ENCODE peak calls at places on chromosomes 11 and 22, in eight cellular contexts. T, I, Z, F, Y, S, D and E are unnamed samples.

GRCh38 chr22:19757140-19757984 is 3.2 kb upstream of the TBX1 start:
- DNase-seq in I (no peak), D (no peak), S (no peak), T (no peak), F (no peak), Y (no peak), Z (no peak), E (no peak)

GRCh38 chr11:119172513-119172912 is 4.0 kb downstream of the NLRX1 start:
- DNase-seq in D (no peak), Z (no peak), T (no peak), F (no peak), Y (no peak), S (no peak), I (no peak), E (no peak)

GRCh38 chr11:122754553-122755322 is 83.6 kb upstream of the CRTAM start:
- DNase-seq in Z (no peak), T (no peak), Y (no peak), F (no peak), S (no peak), I (peak; percentile 49), D (no peak), E (peak; percentile 35)

GRCh38 chr11:74949748-74950127 is 672 bp downstream of the SPCS2 start:
- DNase-seq in I (no peak), F (no peak), Z (no peak), Y (no peak), D (peak; percentile 14), S (peak; percentile 44), T (no peak), E (no peak)

GRCh38 chr11:1012740-1013627 is 23.5 kb downstream of the MUC6 start:
- DNase-seq in T (no peak), I (no peak), Z (no peak), D (no peak), Y (no peak), S (no peak), F (no peak), E (no peak)

GRCh38 chr11:68381716-68382115 is 69.3 kb downstream of the LRP5 start:
- DNase-seq in Z (no peak), D (no peak), I (no peak), Y (no peak), S (no peak), F (no peak), T (no peak), E (no peak)

GRCh38 chr11:3942160-3942955 is 86.9 kb downstream of the STIM1 start:
- DNase-seq in I (no peak), T (no peak), Y (no peak), F (no peak), S (no peak), Z (no peak), D (no peak), E (no peak)

GRCh38 chr11:122093731-122094130 is 22.3 kb downstream of the BLID start:
- DNase-seq in F (peak; percentile 50), Z (no peak), D (peak; percentile 87), Y (no peak), T (no peak), I (peak; percentile 38), S (peak; percentile 86), E (peak; percentile 62)

GRCh38 chr11:69144719-69145365 is 10.9 kb upstream of the SMIM38 start:
- DNase-seq in I (peak; percentile 35), Z (no peak), Y (no peak), S (peak; percentile 60), D (peak; percentile 5), F (peak; percentile 49), T (no peak), E (no peak)

GRCh38 chr11:122690801-122691649 is 35.5 kb downstream of the UBASH3B start:
- DNase-seq in T (peak; percentile 28), S (peak; percentile 18), D (peak; percentile 62), I (peak; percentile 76), Y (peak; percentile 33), F (no peak), Z (no peak), E (peak; percentile 73)

GRCh38 chr11:48170176-48170839 is 46.3 kb upstream of the OR4B1 start:
- DNase-seq in T (no peak), I (peak; percentile 59), D (peak; percentile 62), S (peak; percentile 47), F (no peak), Y (no peak), Z (no peak), E (no peak)

DNA sequence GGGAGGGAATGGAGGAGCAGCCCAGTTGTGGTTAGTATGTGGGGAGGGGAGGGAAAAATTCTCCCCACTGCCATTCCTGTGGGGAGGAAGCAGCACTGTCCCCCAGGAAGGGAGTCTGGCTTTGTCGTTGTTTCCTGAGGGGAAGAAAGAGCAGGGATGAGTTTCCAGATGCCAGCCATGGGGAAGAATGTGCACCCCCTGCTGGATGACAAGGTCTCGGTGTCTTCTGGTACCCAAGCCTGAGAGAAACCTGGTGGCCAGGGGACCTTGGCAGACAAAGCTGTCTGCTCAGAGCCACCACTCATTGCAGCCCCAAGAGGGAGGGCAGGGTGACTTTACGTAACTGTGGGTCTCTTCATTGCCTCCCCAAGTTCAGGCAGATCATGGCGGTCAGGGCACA is 81.3 kb upstream of the CD82 start:
- DNase-seq in I (peak; percentile 13), S (no peak), Y (no peak), Z (peak; percentile 34), T (no peak), D (peak; percentile 18), F (peak; percentile 17), E (peak; percentile 30)
- TF ChIP-seq CTCF in I (peak; percentile 43), S (peak; percentile 11), Y (peak; percentile 56), Z (peak; percentile 37), T (peak; percentile 38), D (peak; percentile 39), F (peak; percentile 22), E (peak; percentile 40)

DNA sequence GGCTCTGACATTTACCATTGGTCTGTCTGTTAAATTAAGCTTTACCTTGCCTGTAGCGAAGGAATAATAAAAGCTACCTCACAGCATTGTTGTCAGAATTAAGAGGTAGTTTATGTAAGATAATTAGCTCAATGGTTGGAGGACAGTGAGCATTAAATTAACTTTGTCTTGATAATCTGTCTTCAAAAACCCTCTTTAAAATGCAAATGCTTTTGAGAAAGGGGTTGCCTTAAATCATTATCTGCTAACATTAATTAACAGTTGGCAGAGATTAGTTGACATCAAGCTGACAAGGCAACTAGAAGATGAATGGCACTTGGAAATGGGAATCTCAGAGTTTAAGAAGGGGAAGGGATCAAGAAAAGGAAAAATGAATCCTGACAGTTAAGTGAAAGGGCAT is 761.1 kb upstream of the ARHGAP42 start:
- DNase-seq in Y (no peak), T (peak; percentile 25), Z (no peak), D (no peak), S (no peak), I (no peak), F (no peak), E (no peak)
- H3K4me3 ChIP-seq in Y (no peak overlapping the region), T (no peak overlapping the region), Z (no peak overlapping the region), D (no peak overlapping the region), S (no peak overlapping the region), I (no peak overlapping the region), F (no peak overlapping the region), E (no peak overlapping the region)

DNA sequence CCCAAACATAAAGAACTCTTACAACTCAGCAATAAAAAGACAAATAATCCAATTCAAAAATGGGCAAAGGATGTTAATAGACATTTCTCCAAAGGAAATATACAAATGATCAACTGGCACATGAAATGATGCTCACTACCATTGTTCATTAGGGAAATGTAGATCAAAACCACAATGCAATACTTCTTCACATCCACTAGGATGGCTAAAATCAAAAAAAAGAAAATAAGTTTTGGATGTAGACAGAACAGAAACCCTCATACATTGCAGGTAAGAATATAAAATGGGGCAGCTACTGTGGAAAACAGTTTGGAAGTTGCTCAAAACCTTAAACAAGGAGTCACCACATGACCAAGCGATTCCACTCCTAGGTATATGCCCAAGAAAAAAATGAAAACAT is 16.3 kb downstream of the SIK3 start:
- DNase-seq in Y (no peak), Z (no peak), D (no peak), S (no peak), F (no peak), I (no peak), T (peak; percentile 17), E (no peak)
- TF ChIP-seq CTCF in Y (no peak), Z (no peak), D (peak; percentile 1), S (no peak), F (no peak), I (no peak), T (peak; percentile 30), E (no peak)

GRCh38 chr11:46330887-46331652 is 16.2 kb upstream of the DGKZ start:
- DNase-seq in T (no peak), S (no peak), Z (no peak), D (no peak), F (no peak), Y (no peak), I (peak; percentile 28), E (no peak)

GRCh38 chr11:46333129-46333947 is 13.9 kb upstream of the DGKZ start:
- DNase-seq in D (no peak), T (no peak), Y (no peak), S (no peak), Z (no peak), I (no peak), F (no peak), E (no peak)

GRCh38 chr11:46332568-46333128 is 14.6 kb upstream of the DGKZ start:
- DNase-seq in D (no peak), Z (no peak), F (no peak), S (no peak), T (no peak), Y (no peak), I (no peak), E (no peak)

GRCh38 chr11:46331653-46331984 is 15.6 kb upstream of the DGKZ start:
- DNase-seq in D (no peak), Z (no peak), T (no peak), F (no peak), Y (no peak), S (no peak), I (no peak), E (no peak)

DNA sequence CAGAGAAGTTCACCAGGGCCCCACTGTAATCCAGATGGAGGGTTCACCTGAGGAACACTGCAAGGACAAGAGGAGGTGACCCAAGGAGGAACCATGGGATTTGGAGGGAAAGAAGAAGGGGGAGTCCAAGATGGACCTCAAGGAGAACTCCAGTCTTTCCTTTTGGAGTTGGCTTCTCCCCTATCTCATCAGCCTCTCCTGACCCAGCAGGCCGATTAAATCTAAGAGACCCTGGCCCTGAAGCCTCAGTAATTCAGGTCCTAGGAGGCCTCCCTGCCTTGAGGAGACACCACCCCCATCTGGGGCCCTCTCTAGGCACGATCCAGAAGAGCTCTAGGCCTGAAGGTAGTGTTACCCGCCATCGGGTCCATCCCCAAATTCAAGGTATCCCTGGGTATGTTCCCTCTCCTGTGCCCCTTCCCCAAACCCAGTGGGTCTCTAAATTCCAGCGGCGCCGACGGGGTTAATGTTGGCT is 15.1 kb upstream of the DGKZ start:
- DNase-seq in S (no peak), F (no peak), T (no peak), Y (no peak), I (no peak), D (no peak), Z (no peak), E (no peak)
- H3K4me3 ChIP-seq in S (no peak overlapping the region), F (no peak overlapping the region), T (no peak overlapping the region), Y (no peak overlapping the region), I (no peak overlapping the region), D (no peak overlapping the region), Z (no peak overlapping the region), E (no peak overlapping the region)